ENCODE peak calls at places on chromosome 19, in four cellular contexts. A, N, T and G are unnamed samples.
A peak's percentile ranks its signal among the peaks of the same experiment; 100 is the strongest.

GRCh38 chr19:51326216-51327065 is 15.0 kb downstream of the IGLON5 start:
- DNase-seq in A (no peak), N (no peak), T (no peak), G (no peak)

GRCh38 chr19:6473652-6474051 is 7.9 kb downstream of the DENND1C start:
- DNase-seq in A (peak; percentile 64), N (no peak), T (no peak), G (no peak)

GRCh38 chr19:1864480-1865171 is 1.2 kb upstream of the KLF16 start:
- DNase-seq in A (peak; percentile 81), N (peak; percentile 90), T (no peak), G (peak; percentile 91)

GRCh38 chr19:8631425-8631819 is 989 bp downstream of the NFILZ start:
- DNase-seq in A (no peak), N (no peak), T (no peak), G (no peak)

GRCh38 chr19:2318923-2319322 is 9.5 kb downstream of the LSM7 start:
- DNase-seq in A (no peak), N (no peak), T (no peak), G (no peak)

GRCh38 chr19:5218255-5218855 is 122.3 kb downstream of the PTPRS start:
- DNase-seq in A (no peak), N (no peak), T (no peak), G (no peak)

GRCh38 chr19:5680083-5680436 is 256 bp downstream of the MICOS13 start:
- DNase-seq in A (no peak), N (peak; percentile 72), T (no peak), G (no peak)

GRCh38 chr19:42468273-42468796 is 25.6 kb upstream of the CXCL17 start:
- DNase-seq in A (no peak), N (no peak), T (no peak), G (no peak)

GRCh38 chr19:15815306-15815705 is at the start of gene OR10H1:
- DNase-seq in A (no peak), N (no peak), T (no peak), G (no peak)

GRCh38 chr19:19399733-19400438 is 5.6 kb upstream of the GATAD2A start:
- DNase-seq in A (no peak), N (peak; percentile 46), T (no peak), G (no peak)

GRCh38 chr19:56507446-56508281 is at the start of gene ZNF471:
- DNase-seq in A (no peak), N (peak; percentile 98), T (no peak), G (peak; percentile 88)

GRCh38 chr19:42596391-42597071 is 1.8 kb upstream of the CEACAM8 start:
- DNase-seq in A (peak; percentile 61), N (peak; percentile 70), T (no peak), G (peak; percentile 82)

GRCh38 chr19:43534811-43535761 is 2.1 kb downstream of the ZNF575 start:
- DNase-seq in A (peak; percentile 40), N (peak; percentile 60), T (no peak), G (peak; percentile 76)

GRCh38 chr19:16106121-16106520 is 5.6 kb upstream of the RAB8A start:
- DNase-seq in A (peak; percentile 26), N (no peak), T (no peak), G (no peak)

GRCh38 chr19:15671891-15672579 is 852 bp upstream of the CYP4F12 start:
- DNase-seq in A (no peak), N (no peak), T (no peak), G (no peak)

GRCh38 chr19:3554254-3555083 is 2.9 kb downstream of the MFSD12 start:
- DNase-seq in A (no peak), N (peak; percentile 6), T (no peak), G (no peak)
- TF ChIP-seq NRF1 in A (no peak), N (no peak), T (no peak), G (no peak)

GRCh38 chr19:45653634-45654033 is 14.4 kb upstream of the GIPR start:
- DNase-seq in A (no peak), N (no peak), T (no peak), G (no peak)
- TF ChIP-seq NRF1 in A (no peak), N (no peak), T (no peak), G (no peak)

DNA sequence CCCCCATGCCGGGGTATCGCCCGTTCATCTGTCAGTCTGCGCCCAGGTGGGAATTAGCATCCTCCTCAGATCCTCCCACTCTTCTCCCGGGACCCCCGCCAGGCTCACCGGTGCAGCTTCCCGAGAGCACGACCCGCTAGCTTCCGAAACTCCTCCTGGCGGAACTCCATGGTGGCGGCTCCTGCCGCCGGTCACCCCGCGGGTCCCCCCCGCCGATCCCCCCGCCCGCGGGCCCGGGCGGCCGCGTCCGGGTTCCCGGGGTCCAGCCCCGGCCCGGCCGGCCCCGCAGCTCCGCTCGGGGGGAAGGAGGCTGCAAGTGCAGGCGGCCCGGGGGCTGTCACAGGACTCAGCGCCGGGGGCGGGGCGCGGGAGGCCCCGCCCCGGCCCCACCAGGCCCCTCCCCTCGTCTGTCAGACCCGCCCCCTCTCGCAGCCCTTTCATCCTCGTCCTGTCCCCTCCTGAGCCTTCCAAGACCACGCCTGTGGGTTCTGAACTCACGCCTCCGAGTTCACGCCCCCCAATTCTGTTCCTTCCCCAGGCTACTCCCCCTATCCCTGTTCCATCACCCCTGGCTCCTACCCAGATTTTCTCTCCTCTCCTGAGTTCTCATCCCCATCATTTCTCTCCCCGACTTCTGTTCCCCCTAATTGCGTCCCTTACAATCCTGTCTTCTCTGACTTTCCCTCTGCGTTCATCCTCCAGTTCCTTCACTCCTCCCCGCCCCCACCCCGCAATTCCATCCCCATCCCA is at the start of gene SLC17A7:
- DNase-seq in A (peak; percentile 87), N (peak; percentile 85), T (no peak), G (no peak)
- TF ChIP-seq NRF1 in A (no peak), N (no peak), T (no peak), G (no peak)

GRCh38 chr19:33556261-33556660 is 34.7 kb upstream of the PEPD start:
- DNase-seq in A (no peak), N (no peak), T (no peak), G (no peak)
- TF ChIP-seq NRF1 in A (no peak), N (no peak), T (no peak), G (no peak)

GRCh38 chr19:39974377-39975155 is 3.6 kb downstream of the PSMC4 start:
- DNase-seq in A (no peak), N (no peak), T (no peak), G (no peak)
- TF ChIP-seq NRF1 in A (no peak), N (no peak), T (no peak), G (no peak)

DNA sequence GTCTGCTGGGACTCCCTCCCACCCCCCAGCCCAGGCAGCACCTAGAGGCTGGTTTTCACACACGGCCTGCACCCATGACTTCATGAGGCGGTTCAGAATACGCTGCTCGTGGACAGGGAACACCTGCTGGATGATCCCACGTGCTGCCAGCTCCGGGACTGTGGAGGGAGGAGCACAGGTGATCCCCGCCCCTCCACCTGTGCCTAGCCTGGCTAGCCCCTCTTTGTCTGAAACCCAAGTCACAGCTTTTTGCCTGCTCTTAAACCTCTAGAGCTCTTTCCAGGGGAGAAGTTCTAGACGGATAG is 3.4 kb downstream of the ANO8 start:
- DNase-seq in A (no peak), N (no peak), T (no peak), G (no peak)
- TF ChIP-seq NRF1 in A (no peak), N (no peak), T (no peak), G (no peak)

GRCh38 chr19:47019431-47020041 is at the start of gene NPAS1:
- DNase-seq in A (peak; percentile 66), N (peak; percentile 75), T (no peak), G (peak; percentile 84)
- TF ChIP-seq NRF1 in A (no peak), N (no peak), T (no peak), G (no peak)

GRCh38 chr19:10510301-10510802 is 6.9 kb downstream of the S1PR5 start:
- DNase-seq in A (peak; percentile 72), N (peak; percentile 81), T (no peak), G (peak; percentile 98)
- TF ChIP-seq NRF1 in A (no peak), N (no peak), T (no peak), G (no peak)